ENCODE peak calls at places on chromosome 14, in six cellular contexts. L is choroid plexus epithelial cell, W is MCF 10A, U is endothelial cell, K is astrocyte of the cerebellum, Q is psoas muscle. X is an unnamed sample.
A peak's percentile ranks its signal among the peaks of the same experiment; 100 is the strongest.

GRCh38 chr14:100330396-100330931 is 7.3 kb downstream of the SLC25A47 start:
- DNase-seq in L (no peak), W (no peak), U (no peak), K (no peak), Q (no peak), X (no peak)

GRCh38 chr14:83826838-83827237 is 1703.1 kb upstream of the FLRT2 start:
- DNase-seq in L (peak; percentile 49), W (peak; percentile 19), U (no peak), K (no peak), Q (no peak), X (peak; percentile 58)

GRCh38 chr14:91119556-91120311 is 5.9 kb downstream of the DGLUCY start:
- DNase-seq in L (no peak), W (peak; percentile 49), U (no peak), K (no peak), Q (peak; percentile 65), X (peak; percentile 36)

GRCh38 chr14:55361190-55361589 is 50.4 kb downstream of the ATG14 start:
- DNase-seq in L (no peak), W (no peak), U (no peak), K (no peak), Q (no peak), X (no peak)

GRCh38 chr14:91854327-91854934 is 12.9 kb downstream of the TC2N start:
- DNase-seq in L (no peak), W (no peak), U (no peak), K (no peak), Q (no peak), X (no peak)

GRCh38 chr14:105257464-105257863 is 9.1 kb downstream of the BTBD6 start:
- DNase-seq in L (no peak), W (no peak), U (no peak), K (no peak), Q (no peak), X (no peak)

GRCh38 chr14:25516838-25517237 is 466.9 kb upstream of the STXBP6 start:
- DNase-seq in L (no peak), W (no peak), U (no peak), K (no peak), Q (no peak), X (no peak)

GRCh38 chr14:72416081-72416849 is 477.6 kb downstream of the DPF3 start:
- DNase-seq in L (no peak), W (no peak), U (no peak), K (no peak), Q (no peak), X (no peak)

GRCh38 chr14:71932229-71932951 is at the start of gene RGS6:
- DNase-seq in L (peak; percentile 29), W (peak; percentile 35), U (peak; percentile 66), K (no peak), Q (peak; percentile 13), X (no peak)

GRCh38 chr14:34498684-34499412 is 36.8 kb upstream of the SPTSSA start:
- DNase-seq in L (peak; percentile 51), W (peak; percentile 78), U (no peak), K (no peak), Q (no peak), X (peak; percentile 39)

GRCh38 chr14:57199911-57200310 is 68.8 kb downstream of the EXOC5 start:
- DNase-seq in L (peak; percentile 82), W (peak; percentile 35), U (no peak), K (no peak), Q (no peak), X (peak; percentile 21)

GRCh38 chr14:50875359-50876090 is 3.7 kb downstream of the ABHD12B start:
- DNase-seq in L (peak; percentile 63), W (no peak), U (no peak), K (peak; percentile 19), Q (no peak), X (no peak)

GRCh38 chr14:58555647-58556046 is 82.1 kb upstream of the DACT1 start:
- DNase-seq in L (no peak), W (no peak), U (no peak), K (no peak), Q (no peak), X (no peak)

GRCh38 chr14:27392153-27392552 is 794.3 kb upstream of the NOVA1 start:
- DNase-seq in L (no peak), W (no peak), U (no peak), K (no peak), Q (no peak), X (no peak)

GRCh38 chr14:61188936-61189808 is 92.0 kb downstream of the TMEM30B start:
- DNase-seq in L (peak; percentile 90), W (no peak), U (peak; percentile 63), K (no peak), Q (peak; percentile 76), X (peak; percentile 73)
- TF ChIP-seq CTCF in L (peak; percentile 76), W (no peak), U (no peak), K (peak; percentile 63), Q (peak; percentile 67), X (peak; percentile 78)

GRCh38 chr14:75306917-75307699 is 28.5 kb downstream of the FOS start:
- DNase-seq in L (peak; percentile 56), W (peak; percentile 57), U (no peak), K (no peak), Q (no peak), X (no peak)
- TF ChIP-seq CTCF in L (peak; percentile 60), W (peak; percentile 31), U (no peak), K (peak; percentile 37), Q (peak; percentile 50), X (peak; percentile 33)

DNA sequence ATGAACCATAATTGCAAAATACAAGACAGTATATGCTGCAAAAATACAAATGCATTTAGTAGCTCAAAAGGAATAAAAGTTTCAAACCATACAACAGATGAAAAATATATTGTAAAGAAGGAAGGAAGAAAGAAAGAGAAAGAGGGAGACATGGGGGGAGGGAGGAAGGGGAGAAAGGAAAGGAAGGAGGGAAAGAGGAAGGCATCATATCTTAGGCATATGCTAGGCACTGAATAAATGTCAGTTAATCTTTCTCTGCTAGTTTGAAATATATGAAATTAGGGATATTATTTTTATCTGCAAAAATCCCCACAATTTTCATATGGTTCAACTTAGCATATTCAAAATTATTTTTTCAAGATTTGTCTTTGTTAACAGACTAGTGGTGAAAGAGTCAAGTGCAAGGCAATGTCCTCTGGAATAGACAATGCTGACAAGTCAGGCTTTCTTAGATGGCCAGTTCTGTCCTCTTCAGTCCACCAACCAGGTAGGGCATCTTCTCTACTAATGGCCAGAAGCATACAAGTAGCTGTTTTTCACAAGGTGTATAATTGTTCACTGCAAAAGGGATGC is 506.4 kb downstream of the PRKD1 start:
- DNase-seq in L (no peak), W (no peak), U (no peak), K (no peak), Q (no peak), X (no peak)
- TF ChIP-seq CTCF in L (peak; percentile 6), W (no peak), U (peak; percentile 47), K (no peak), Q (no peak), X (no peak)

DNA sequence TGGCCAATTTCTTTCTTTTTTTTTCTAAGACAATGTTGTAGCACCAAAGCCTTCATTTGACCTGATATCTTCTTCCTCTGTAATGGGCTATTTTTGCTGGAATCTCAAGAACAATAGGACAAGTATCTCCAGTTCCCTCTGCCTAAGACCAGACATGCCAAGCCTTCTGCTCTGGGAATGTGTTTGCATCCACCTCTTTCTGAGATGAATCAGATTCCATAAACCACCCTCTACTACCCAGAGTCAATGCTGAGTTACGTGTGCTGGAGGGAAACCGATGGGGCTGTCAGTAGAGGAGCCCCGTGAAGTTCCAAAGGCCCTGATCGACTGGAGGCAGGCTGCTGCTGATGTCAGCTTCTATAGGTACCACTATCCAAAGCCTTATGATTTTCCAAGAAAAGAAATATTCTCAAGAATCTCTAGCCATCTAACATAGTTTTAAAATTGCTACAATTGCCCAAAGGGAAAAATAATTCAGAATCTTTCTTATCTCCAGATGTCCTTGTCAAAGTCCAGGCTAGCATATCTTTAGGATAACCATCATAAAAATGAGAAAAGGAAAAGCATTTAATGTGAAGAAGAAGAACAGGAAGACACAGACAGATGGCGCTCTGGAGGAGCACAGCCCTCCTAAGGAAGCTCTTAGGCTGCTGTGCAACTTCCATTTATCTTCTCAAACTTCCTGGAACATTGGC is 101.9 kb downstream of the SLC8A3 start:
- DNase-seq in L (peak; percentile 81), W (peak; percentile 51), U (peak; percentile 28), K (peak; percentile 36), Q (peak; percentile 15), X (peak; percentile 41)
- TF ChIP-seq CTCF in L (peak; percentile 88), W (peak; percentile 63), U (peak; percentile 12), K (peak; percentile 70), Q (peak; percentile 42), X (peak; percentile 56)

GRCh38 chr14:75990297-75990696 is 4.7 kb downstream of the IFT43 start:
- DNase-seq in L (no peak), W (no peak), U (no peak), K (no peak), Q (no peak), X (no peak)

GRCh38 chr14:75996488-75996887 is 10.9 kb downstream of the IFT43 start:
- DNase-seq in L (no peak), W (no peak), U (no peak), K (no peak), Q (no peak), X (no peak)

GRCh38 chr14:75991753-75992152 is 6.2 kb downstream of the IFT43 start:
- DNase-seq in L (no peak), W (no peak), U (no peak), K (no peak), Q (no peak), X (peak; percentile 25)

GRCh38 chr14:75995372-75996041 is 9.9 kb downstream of the IFT43 start:
- DNase-seq in L (no peak), W (no peak), U (no peak), K (no peak), Q (peak; percentile 75), X (peak; percentile 77)

DNA sequence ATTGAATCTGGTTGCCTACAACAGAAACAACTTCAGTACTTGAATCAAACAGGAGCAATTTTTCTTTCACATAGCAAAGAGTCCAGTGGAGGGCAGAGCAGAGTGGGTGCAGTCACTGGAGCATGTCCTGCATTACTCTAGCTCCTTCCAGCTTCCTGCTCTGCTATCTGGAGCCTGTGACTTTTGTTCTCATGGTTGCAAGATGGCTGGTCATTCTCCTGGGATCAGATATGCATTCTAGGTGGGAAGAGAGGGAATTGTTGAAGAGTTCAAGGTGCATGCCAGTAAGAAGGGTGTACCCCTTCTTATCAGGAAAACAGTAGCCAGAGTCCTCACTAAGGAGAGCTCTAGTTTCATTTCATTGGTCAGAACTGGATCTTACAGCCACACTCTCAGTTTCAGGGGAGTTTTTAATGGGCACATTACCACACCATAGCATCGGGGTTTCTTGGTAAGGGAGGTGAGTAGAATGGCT is 8.0 kb downstream of the IFT43 start:
- DNase-seq in L (no peak), W (no peak), U (no peak), K (no peak), Q (no peak), X (no peak)
- TF ChIP-seq CTCF in L (no peak), W (no peak), U (no peak), K (no peak), Q (no peak), X (no peak)

DNA sequence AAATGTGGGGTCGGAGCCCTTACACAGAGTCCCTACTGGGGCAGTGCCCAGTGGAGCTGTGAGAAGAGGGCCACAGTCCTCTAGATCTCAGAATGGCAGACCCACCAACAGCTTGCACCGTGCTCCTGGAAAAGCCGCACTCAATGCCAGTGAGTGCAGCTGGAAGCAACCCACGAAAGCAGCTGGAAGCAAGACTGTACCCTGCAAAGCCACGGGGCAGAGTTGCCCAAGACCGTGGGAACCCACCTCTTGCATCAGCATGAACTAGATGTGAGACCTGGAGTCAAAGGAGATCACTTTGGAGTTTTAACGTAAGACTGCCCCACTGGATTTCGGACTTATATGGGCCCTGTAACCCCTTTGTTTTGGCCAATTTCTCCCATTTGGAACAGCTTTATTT is 12.3 kb downstream of the GTF2A1 start:
- DNase-seq in L (no peak), W (peak; percentile 21), U (no peak), K (no peak), Q (peak; percentile 45), X (peak; percentile 44)
- TF ChIP-seq CTCF in L (no peak), W (no peak), U (no peak), K (no peak), Q (no peak), X (no peak)